ENCODE peak calls at places on chromosomes 11 and 22, in four cellular contexts. One of them, this sample, is unnamed.

GRCh38 chr11:132549571-132549970 is 982.7 kb downstream of the OPCML start:
- DNase-seq in activated gamma-delta T cell treated with Interleukin-2 at 50 U/mL for 16 hours: no peak
- DNase-seq in bronchial epithelial cell: no peak
- DNase-seq in stimulated activated CD4-positive, alpha-beta T cell treated with anti-CD3 and anti-CD28 coated beads, Interleukin-2, amount 100 ng/mL, for 24 hours: no peak
- DNase-seq in this sample: no peak

GRCh38 chr22:34068011-34068410 is 147.7 kb upstream of the LARGE1 start:
- DNase-seq in bronchial epithelial cell: no peak
- DNase-seq in activated gamma-delta T cell treated with Interleukin-2 at 50 U/mL for 16 hours: no peak
- DNase-seq in stimulated activated CD4-positive, alpha-beta T cell treated with anti-CD3 and anti-CD28 coated beads, Interleukin-2, amount 100 ng/mL, for 24 hours: no peak
- DNase-seq in this sample: no peak

GRCh38 chr11:120384476-120384875 is 48.3 kb downstream of the ARHGEF12 start:
- DNase-seq in stimulated activated CD4-positive, alpha-beta T cell treated with anti-CD3 and anti-CD28 coated beads, Interleukin-2, amount 100 ng/mL, for 24 hours: no peak
- DNase-seq in bronchial epithelial cell: no peak
- DNase-seq in activated gamma-delta T cell treated with Interleukin-2 at 50 U/mL for 16 hours: no peak
- DNase-seq in this sample: no peak

GRCh38 chr11:85732968-85733367 is 47.0 kb upstream of the CCDC89 start:
- DNase-seq in activated gamma-delta T cell treated with Interleukin-2 at 50 U/mL for 16 hours: no peak
- DNase-seq in stimulated activated CD4-positive, alpha-beta T cell treated with anti-CD3 and anti-CD28 coated beads, Interleukin-2, amount 100 ng/mL, for 24 hours: no peak
- DNase-seq in bronchial epithelial cell: no peak
- DNase-seq in this sample: no peak

GRCh38 chr11:97746832-97747231 is 1273.9 kb upstream of the CNTN5 start:
- DNase-seq in bronchial epithelial cell: no peak
- DNase-seq in activated gamma-delta T cell treated with Interleukin-2 at 50 U/mL for 16 hours: no peak
- DNase-seq in stimulated activated CD4-positive, alpha-beta T cell treated with anti-CD3 and anti-CD28 coated beads, Interleukin-2, amount 100 ng/mL, for 24 hours: no peak
- DNase-seq in this sample: no peak

GRCh38 chr22:36461665-36462474 is 19.6 kb downstream of the TXN2 start:
- DNase-seq in bronchial epithelial cell: peak; percentile 91
- DNase-seq in activated gamma-delta T cell treated with Interleukin-2 at 50 U/mL for 16 hours: no peak
- DNase-seq in stimulated activated CD4-positive, alpha-beta T cell treated with anti-CD3 and anti-CD28 coated beads, Interleukin-2, amount 100 ng/mL, for 24 hours: no peak
- DNase-seq in this sample: no peak

GRCh38 chr11:130849215-130849568 is 67.1 kb downstream of the SNX19 start:
- DNase-seq in activated gamma-delta T cell treated with Interleukin-2 at 50 U/mL for 16 hours: no peak
- DNase-seq in bronchial epithelial cell: peak; percentile 79
- DNase-seq in stimulated activated CD4-positive, alpha-beta T cell treated with anti-CD3 and anti-CD28 coated beads, Interleukin-2, amount 100 ng/mL, for 24 hours: no peak
- DNase-seq in this sample: no peak

GRCh38 chr11:69249086-69249640 is 44.8 kb upstream of the MYEOV start:
- DNase-seq in activated gamma-delta T cell treated with Interleukin-2 at 50 U/mL for 16 hours: no peak
- DNase-seq in bronchial epithelial cell: no peak
- DNase-seq in stimulated activated CD4-positive, alpha-beta T cell treated with anti-CD3 and anti-CD28 coated beads, Interleukin-2, amount 100 ng/mL, for 24 hours: no peak
- DNase-seq in this sample: no peak

GRCh38 chr11:121645596-121645995 is 192.8 kb upstream of the SORL1-AS1 start:
- DNase-seq in stimulated activated CD4-positive, alpha-beta T cell treated with anti-CD3 and anti-CD28 coated beads, Interleukin-2, amount 100 ng/mL, for 24 hours: no peak
- DNase-seq in bronchial epithelial cell: no peak
- DNase-seq in activated gamma-delta T cell treated with Interleukin-2 at 50 U/mL for 16 hours: no peak
- DNase-seq in this sample: no peak

GRCh38 chr22:25956801-25957200 is 212.5 kb upstream of the SEZ6L start:
- DNase-seq in stimulated activated CD4-positive, alpha-beta T cell treated with anti-CD3 and anti-CD28 coated beads, Interleukin-2, amount 100 ng/mL, for 24 hours: no peak
- DNase-seq in bronchial epithelial cell: no peak
- DNase-seq in activated gamma-delta T cell treated with Interleukin-2 at 50 U/mL for 16 hours: no peak
- DNase-seq in this sample: no peak

GRCh38 chr11:112513936-112514716 is 253.5 kb upstream of the PLET1 start:
- DNase-seq in stimulated activated CD4-positive, alpha-beta T cell treated with anti-CD3 and anti-CD28 coated beads, Interleukin-2, amount 100 ng/mL, for 24 hours: no peak
- DNase-seq in activated gamma-delta T cell treated with Interleukin-2 at 50 U/mL for 16 hours: no peak
- DNase-seq in bronchial epithelial cell: no peak
- DNase-seq in this sample: peak; percentile 42

GRCh38 chr11:12226093-12226492 is 115.7 kb downstream of the MICAL2 start:
- DNase-seq in stimulated activated CD4-positive, alpha-beta T cell treated with anti-CD3 and anti-CD28 coated beads, Interleukin-2, amount 100 ng/mL, for 24 hours: no peak
- DNase-seq in activated gamma-delta T cell treated with Interleukin-2 at 50 U/mL for 16 hours: no peak
- DNase-seq in bronchial epithelial cell: no peak
- DNase-seq in this sample: no peak

GRCh38 chr11:20639688-20640087 is 29.7 kb upstream of the NELL1 start:
- DNase-seq in stimulated activated CD4-positive, alpha-beta T cell treated with anti-CD3 and anti-CD28 coated beads, Interleukin-2, amount 100 ng/mL, for 24 hours: no peak
- DNase-seq in activated gamma-delta T cell treated with Interleukin-2 at 50 U/mL for 16 hours: no peak
- DNase-seq in bronchial epithelial cell: no peak
- DNase-seq in this sample: no peak

GRCh38 chr11:2721163-2721935 is 21.6 kb upstream of the KCNQ1OT1 start:
- DNase-seq in activated gamma-delta T cell treated with Interleukin-2 at 50 U/mL for 16 hours: no peak
- DNase-seq in stimulated activated CD4-positive, alpha-beta T cell treated with anti-CD3 and anti-CD28 coated beads, Interleukin-2, amount 100 ng/mL, for 24 hours: no peak
- DNase-seq in bronchial epithelial cell: no peak
- DNase-seq in this sample: no peak

GRCh38 chr11:70912226-70912840 is 340.0 kb downstream of the SHANK2 start:
- DNase-seq in activated gamma-delta T cell treated with Interleukin-2 at 50 U/mL for 16 hours: no peak
- DNase-seq in stimulated activated CD4-positive, alpha-beta T cell treated with anti-CD3 and anti-CD28 coated beads, Interleukin-2, amount 100 ng/mL, for 24 hours: no peak
- DNase-seq in bronchial epithelial cell: peak; percentile 65
- DNase-seq in this sample: peak; percentile 34

GRCh38 chr11:62505112-62505783 is 41.4 kb downstream of the AHNAK start:
- DNase-seq in stimulated activated CD4-positive, alpha-beta T cell treated with anti-CD3 and anti-CD28 coated beads, Interleukin-2, amount 100 ng/mL, for 24 hours: no peak
- DNase-seq in bronchial epithelial cell: no peak
- DNase-seq in activated gamma-delta T cell treated with Interleukin-2 at 50 U/mL for 16 hours: no peak
- DNase-seq in this sample: no peak

GRCh38 chr11:47002366-47002765 is 65.8 kb downstream of the CSTPP1 start:
- DNase-seq in bronchial epithelial cell: no peak
- DNase-seq in stimulated activated CD4-positive, alpha-beta T cell treated with anti-CD3 and anti-CD28 coated beads, Interleukin-2, amount 100 ng/mL, for 24 hours: no peak
- DNase-seq in activated gamma-delta T cell treated with Interleukin-2 at 50 U/mL for 16 hours: no peak
- DNase-seq in this sample: no peak

GRCh38 chr11:107576497-107577086 is 11.1 kb upstream of the ALKBH8 start:
- DNase-seq in stimulated activated CD4-positive, alpha-beta T cell treated with anti-CD3 and anti-CD28 coated beads, Interleukin-2, amount 100 ng/mL, for 24 hours: peak; percentile 63
- DNase-seq in bronchial epithelial cell: peak; percentile 41
- DNase-seq in activated gamma-delta T cell treated with Interleukin-2 at 50 U/mL for 16 hours: peak; percentile 51
- DNase-seq in this sample: no peak

GRCh38 chr11:69659591-69659990 is 15.6 kb downstream of the LTO1 start:
- DNase-seq in stimulated activated CD4-positive, alpha-beta T cell treated with anti-CD3 and anti-CD28 coated beads, Interleukin-2, amount 100 ng/mL, for 24 hours: no peak
- DNase-seq in activated gamma-delta T cell treated with Interleukin-2 at 50 U/mL for 16 hours: no peak
- DNase-seq in bronchial epithelial cell: no peak
- DNase-seq in this sample: no peak

GRCh38 chr22:44313385-44314006 is 745 bp upstream of the SHISAL1 start:
- DNase-seq in bronchial epithelial cell: no peak
- DNase-seq in activated gamma-delta T cell treated with Interleukin-2 at 50 U/mL for 16 hours: no peak
- DNase-seq in stimulated activated CD4-positive, alpha-beta T cell treated with anti-CD3 and anti-CD28 coated beads, Interleukin-2, amount 100 ng/mL, for 24 hours: no peak
- DNase-seq in this sample: no peak

GRCh38 chr11:105132716-105133511 is 6.7 kb downstream of the CARD18 start:
- DNase-seq in activated gamma-delta T cell treated with Interleukin-2 at 50 U/mL for 16 hours: no peak
- DNase-seq in bronchial epithelial cell: peak; percentile 89
- DNase-seq in stimulated activated CD4-positive, alpha-beta T cell treated with anti-CD3 and anti-CD28 coated beads, Interleukin-2, amount 100 ng/mL, for 24 hours: no peak
- DNase-seq in this sample: no peak

GRCh38 chr11:15707194-15707593 is 592.5 kb downstream of the INSC start:
- DNase-seq in bronchial epithelial cell: no peak
- DNase-seq in stimulated activated CD4-positive, alpha-beta T cell treated with anti-CD3 and anti-CD28 coated beads, Interleukin-2, amount 100 ng/mL, for 24 hours: no peak
- DNase-seq in activated gamma-delta T cell treated with Interleukin-2 at 50 U/mL for 16 hours: no peak
- DNase-seq in this sample: no peak

GRCh38 chr11:129143335-129143734 is 48.8 kb downstream of the ARHGAP32 start:
- DNase-seq in stimulated activated CD4-positive, alpha-beta T cell treated with anti-CD3 and anti-CD28 coated beads, Interleukin-2, amount 100 ng/mL, for 24 hours: no peak
- DNase-seq in bronchial epithelial cell: peak; percentile 99
- DNase-seq in activated gamma-delta T cell treated with Interleukin-2 at 50 U/mL for 16 hours: no peak
- DNase-seq in this sample: no peak

GRCh38 chr22:44842417-44842816 is 90.0 kb downstream of the ARHGAP8 start:
- DNase-seq in bronchial epithelial cell: no peak
- DNase-seq in activated gamma-delta T cell treated with Interleukin-2 at 50 U/mL for 16 hours: no peak
- DNase-seq in stimulated activated CD4-positive, alpha-beta T cell treated with anti-CD3 and anti-CD28 coated beads, Interleukin-2, amount 100 ng/mL, for 24 hours: no peak
- DNase-seq in this sample: no peak

GRCh38 chr11:77422690-77423089 is 51.2 kb downstream of the PAK1 start:
- DNase-seq in bronchial epithelial cell: no peak
- DNase-seq in activated gamma-delta T cell treated with Interleukin-2 at 50 U/mL for 16 hours: no peak
- DNase-seq in stimulated activated CD4-positive, alpha-beta T cell treated with anti-CD3 and anti-CD28 coated beads, Interleukin-2, amount 100 ng/mL, for 24 hours: no peak
- DNase-seq in this sample: no peak

GRCh38 chr22:21754523-21755128 is 19.0 kb upstream of the YPEL1 start:
- DNase-seq in stimulated activated CD4-positive, alpha-beta T cell treated with anti-CD3 and anti-CD28 coated beads, Interleukin-2, amount 100 ng/mL, for 24 hours: no peak
- DNase-seq in activated gamma-delta T cell treated with Interleukin-2 at 50 U/mL for 16 hours: no peak
- DNase-seq in bronchial epithelial cell: no peak
- DNase-seq in this sample: no peak

GRCh38 chr11:77617892-77618291 is 19.7 kb downstream of the CLNS1A start:
- DNase-seq in bronchial epithelial cell: no peak
- DNase-seq in activated gamma-delta T cell treated with Interleukin-2 at 50 U/mL for 16 hours: no peak
- DNase-seq in stimulated activated CD4-positive, alpha-beta T cell treated with anti-CD3 and anti-CD28 coated beads, Interleukin-2, amount 100 ng/mL, for 24 hours: no peak
- DNase-seq in this sample: no peak